ENCODE peak calls at places on chromosomes 3 and 15, in four cellular contexts. E is brain microvascular endothelial cell, G is body of pancreas, F is astrocyte of the cerebellum. O is an unnamed sample.

GRCh38 chr15:47367991-47368390 is 349.3 kb upstream of the SEMA6D start:
- DNase-seq in E (no peak), G (no peak), F (no peak), O (no peak)

GRCh38 chr15:71572452-71573053 is 237.8 kb upstream of the NR2E3 start:
- DNase-seq in E (peak; percentile 20), G (no peak), F (no peak), O (no peak)

GRCh38 chr3:195899701-195900425 is 8.5 kb downstream of the TNK2 start:
- DNase-seq in E (no peak), G (no peak), F (no peak), O (no peak)

GRCh38 chr15:101198820-101199219 is 53.0 kb downstream of the CHSY1 start:
- DNase-seq in E (no peak), G (no peak), F (no peak), O (no peak)

GRCh38 chr15:53448215-53449001 is 311.1 kb downstream of the WDR72 start:
- DNase-seq in E (no peak), G (peak; percentile 31), F (no peak), O (peak; percentile 7)

GRCh38 chr15:26873846-26874245 is 7.0 kb downstream of the GABRA5 start:
- DNase-seq in E (no peak), G (no peak), F (peak; percentile 34), O (no peak)

GRCh38 chr3:197522183-197522715 is 33.5 kb downstream of the BDH1 start:
- DNase-seq in E (no peak), G (no peak), F (no peak), O (no peak)

GRCh38 chr15:73936181-73936580 is 9.9 kb downstream of the LOXL1 start:
- DNase-seq in E (no peak), G (no peak), F (no peak), O (no peak)

GRCh38 chr3:20064796-20065564 is 24.7 kb downstream of the KAT2B start:
- DNase-seq in E (no peak), G (no peak), F (no peak), O (no peak)

GRCh38 chr3:130960139-130960779 is 66.4 kb downstream of the ASTE1 start:
- DNase-seq in E (no peak), G (no peak), F (no peak), O (no peak)

GRCh38 chr3:9676780-9677179 is 26.9 kb upstream of the CPNE9 start:
- DNase-seq in E (no peak), G (no peak), F (no peak), O (no peak)

GRCh38 chr15:65987100-65987499 is 117.8 kb downstream of the RAB11A start:
- DNase-seq in E (no peak), G (no peak), F (no peak), O (no peak)

GRCh38 chr3:141051641-141052569 is 758 bp downstream of the SPSB4 start:
- DNase-seq in E (no peak), G (peak; percentile 65), F (no peak), O (no peak)

GRCh38 chr3:170499562-170500156 is 81.0 kb downstream of the CLDN11 start:
- DNase-seq in E (peak; percentile 62), G (peak; percentile 22), F (no peak), O (no peak)

GRCh38 chr3:135860761-135861160 is 104.8 kb upstream of the PPP2R3A start:
- DNase-seq in E (no peak), G (no peak), F (peak; percentile 22), O (no peak)

GRCh38 chr15:78881681-78882080 is 9.0 kb downstream of the MORF4L1 start:
- DNase-seq in E (no peak), G (no peak), F (no peak), O (no peak)

GRCh38 chr3:129057249-129057648 is 3.3 kb upstream of the GP9 start:
- DNase-seq in E (no peak), G (no peak), F (no peak), O (no peak)

GRCh38 chr3:43156812-43157455 is 51.1 kb upstream of the POMGNT2 start:
- DNase-seq in E (no peak), G (no peak), F (no peak), O (no peak)

GRCh38 chr3:73622135-73622534 is 2.6 kb downstream of the PDZRN3 start:
- DNase-seq in E (no peak), G (peak; percentile 85), F (no peak), O (no peak)

GRCh38 chr3:23495507-23495906 is 292.4 kb downstream of the UBE2E2 start:
- DNase-seq in E (peak; percentile 50), G (no peak), F (no peak), O (no peak)

GRCh38 chr3:177451277-177451880 is 254.1 kb upstream of the TBL1XR1 start:
- DNase-seq in E (no peak), G (no peak), F (no peak), O (no peak)

GRCh38 chr3:16064660-16065414 is 109.6 kb upstream of the GALNT15 start:
- DNase-seq in E (peak; percentile 89), G (peak; percentile 48), F (peak; percentile 91), O (peak; percentile 65)

GRCh38 chr3:187628169-187628568 is 42.0 kb downstream of the SST start:
- DNase-seq in E (no peak), G (no peak), F (no peak), O (no peak)

GRCh38 chr3:69094467-69095205 is 9.9 kb downstream of the ARL6IP5 start:
- DNase-seq in E (peak; percentile 22), G (no peak), F (peak; percentile 70), O (no peak)

GRCh38 chr3:197001972-197002700 is 27.5 kb downstream of the MELTF start:
- DNase-seq in E (no peak), G (no peak), F (no peak), O (no peak)

GRCh38 chr3:16140116-16140893 is 34.2 kb upstream of the GALNT15 start:
- DNase-seq in E (peak; percentile 52), G (peak; percentile 16), F (peak; percentile 98), O (peak; percentile 79)

GRCh38 chr3:72274511-72275295 is 489.8 kb upstream of the PROK2 start:
- DNase-seq in E (peak; percentile 80), G (peak; percentile 31), F (peak; percentile 65), O (no peak)

GRCh38 chr15:62847900-62848489 is 194.6 kb upstream of the TPM1 start:
- DNase-seq in E (peak; percentile 57), G (peak; percentile 68), F (no peak), O (no peak)

GRCh38 chr3:194777729-194778128 is 92.0 kb downstream of the FAM43A start:
- DNase-seq in E (no peak), G (no peak), F (no peak), O (no peak)

GRCh38 chr15:51601801-51602200 is 20.8 kb downstream of the DMXL2 start:
- DNase-seq in E (no peak), G (no peak), F (no peak), O (no peak)

GRCh38 chr3:190012784-190013183 is 107.9 kb downstream of the P3H2 start:
- DNase-seq in E (no peak), G (no peak), F (no peak), O (no peak)

GRCh38 chr15:33068531-33068990 is 126.0 kb downstream of the FMN1 start:
- DNase-seq in E (no peak), G (peak; percentile 73), F (no peak), O (peak; percentile 87)

GRCh38 chr3:151935451-151935850 is 62.0 kb downstream of the SUCNR1 start:
- DNase-seq in E (no peak), G (no peak), F (no peak), O (no peak)

DNA sequence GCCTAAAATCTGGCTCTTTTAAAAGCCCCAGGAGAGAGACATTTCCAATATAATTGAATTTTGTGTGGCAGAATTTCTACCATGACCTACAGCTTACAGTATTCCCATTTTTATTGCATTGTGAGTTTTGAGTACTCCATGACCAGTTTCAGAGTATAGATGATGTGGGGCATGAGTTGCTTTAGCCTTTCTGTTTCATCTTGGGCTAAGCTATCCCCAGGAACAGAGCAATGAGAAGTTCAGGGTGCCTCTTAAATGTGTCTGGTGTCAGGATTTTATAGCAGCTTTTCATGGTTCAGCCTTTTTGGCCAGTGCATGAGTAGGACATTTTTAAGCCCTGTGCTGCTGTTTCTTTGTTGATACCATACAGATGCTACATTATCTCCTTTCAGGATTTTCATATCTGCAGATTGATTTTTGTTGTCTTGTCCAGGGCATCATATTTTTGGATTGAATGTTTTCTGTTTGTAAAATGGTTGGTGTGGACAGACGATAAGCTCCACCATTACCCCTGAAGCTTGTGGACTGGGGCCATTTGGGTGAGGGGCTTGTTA is 3.5 kb downstream of the ABHD2 start:
- DNase-seq in E (no peak), G (no peak), F (no peak), O (no peak)
- H3K4me3 ChIP-seq in E (peak overlapping the region; percentile 30), G (no peak overlapping the region), F (no peak overlapping the region), O (peak overlapping the region; percentile 44)

GRCh38 chr3:169122407-169122806 is 541.1 kb downstream of the MECOM start:
- DNase-seq in E (no peak), G (no peak), F (no peak), O (no peak)
- TF ChIP-seq CTCF in E (no peak), G (no peak), F (no peak), O (no peak)

DNA sequence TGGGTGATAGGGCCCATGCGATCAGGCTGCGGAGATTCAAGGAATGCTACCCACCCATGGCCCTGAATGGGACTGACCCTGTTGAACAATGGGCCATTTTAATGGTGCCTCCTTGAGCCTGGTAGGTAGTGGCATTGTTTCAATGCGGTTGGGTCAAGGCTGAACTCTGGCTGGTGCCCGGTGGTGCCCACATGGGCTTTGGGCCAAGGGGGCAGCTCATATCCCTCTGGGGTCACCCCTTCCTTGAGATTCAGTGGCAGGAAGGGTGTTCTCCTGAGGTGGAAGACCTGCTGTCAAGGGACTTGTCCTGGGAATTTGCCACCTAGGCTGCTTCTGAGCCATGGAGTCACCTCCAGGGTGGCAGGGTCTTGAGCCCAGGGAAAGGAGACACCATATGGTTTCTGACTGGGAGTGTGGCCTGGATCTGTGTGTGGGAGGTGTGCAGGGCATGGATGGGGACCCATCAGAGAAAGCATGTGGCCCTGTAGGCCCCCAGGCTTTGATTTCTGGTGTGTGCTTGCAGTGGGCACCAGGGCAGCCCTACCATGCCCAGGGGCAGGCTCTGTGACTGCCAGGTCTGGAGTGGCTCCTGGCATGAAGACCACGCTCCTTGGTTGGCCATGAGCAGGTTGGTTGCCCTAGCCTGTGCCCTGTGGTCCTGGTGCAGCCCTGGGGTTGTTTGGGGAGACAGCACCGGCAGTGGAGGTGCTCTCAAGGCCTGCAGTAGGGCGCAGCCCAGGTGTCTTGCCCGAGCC is 199.9 kb downstream of the UBE3A start:
- DNase-seq in E (no peak), G (no peak), F (no peak), O (no peak)
- H3K4me3 ChIP-seq in E (no peak overlapping the region), G (no peak overlapping the region), F (no peak overlapping the region), O (no peak overlapping the region)

GRCh38 chr3:50320853-50321145 is 1.7 kb downstream of the HYAL2 start:
- DNase-seq in E (no peak), G (no peak), F (no peak), O (no peak)
- TF ChIP-seq CTCF in E (no peak), G (no peak), F (no peak), O (no peak)

GRCh38 chr3:12756185-12756584 is 2.9 kb downstream of the TMEM40 start:
- DNase-seq in E (no peak), G (no peak), F (no peak), O (no peak)

GRCh38 chr3:12758025-12758830 is 831 bp downstream of the TMEM40 start:
- DNase-seq in E (peak; percentile 59), G (no peak), F (peak; percentile 59), O (no peak)

GRCh38 chr3:12755754-12756153 is 3.3 kb downstream of the TMEM40 start:
- DNase-seq in E (no peak), G (no peak), F (no peak), O (no peak)

GRCh38 chr3:12754315-12754714 is 4.7 kb downstream of the TMEM40 start:
- DNase-seq in E (no peak), G (no peak), F (no peak), O (no peak)

GRCh38 chr3:12756635-12757034 is 2.4 kb downstream of the TMEM40 start:
- DNase-seq in E (no peak), G (no peak), F (no peak), O (no peak)
- H3K4me3 ChIP-seq in E (no peak overlapping the region), G (no peak overlapping the region), F (no peak overlapping the region), O (no peak overlapping the region)

O was measured in epithelial cell of proximal tubule.